ENCODE peak calls at places on chromosome 7, in ten cellular contexts. F is HCT116, D is stomach, R is ovary, Y is uterus, U is H54, B is suprapubic skin, O is body of pancreas, T is upper lobe of left lung, H is adrenal gland. P is an unnamed sample.

GRCh38 chr7:7169296-7169695 is 13.0 kb upstream of the C1GALT1 start:
- DNase-seq in F (no peak), D (no peak), R (no peak), Y (no peak), U (no peak), B (no peak), O (no peak), T (no peak), H (no peak), P (no peak)

GRCh38 chr7:86282014-86282682 is 361.6 kb upstream of the GRM3 start:
- DNase-seq in F (no peak), D (no peak), R (no peak), Y (no peak), U (no peak), B (peak; percentile 67), O (no peak), T (peak; percentile 75), H (no peak), P (no peak)

GRCh38 chr7:109179601-109180000 is 609.9 kb downstream of the DNAJB9 start:
- DNase-seq in F (no peak), D (no peak), R (no peak), Y (no peak), U (no peak), B (no peak), O (no peak), T (no peak), H (no peak), P (no peak)

GRCh38 chr7:157907998-157908782 is 571.4 kb downstream of the DNAJB6 start:
- DNase-seq in F (no peak), D (no peak), R (peak; percentile 10), Y (no peak), U (peak; percentile 35), B (peak; percentile 54), O (no peak), T (peak; percentile 66), H (no peak), P (peak; percentile 32)

GRCh38 chr7:99928994-99929729 is at the start of gene GJC3:
- DNase-seq in F (peak; percentile 49), D (peak; percentile 48), R (peak; percentile 46), Y (peak; percentile 20), U (no peak), B (no peak), O (peak; percentile 45), T (peak; percentile 85), H (peak; percentile 76), P (peak; percentile 63)

GRCh38 chr7:43565786-43566185 is 17.1 kb upstream of the STK17A start:
- DNase-seq in F (no peak), D (no peak), R (no peak), Y (no peak), U (no peak), B (no peak), O (no peak), T (no peak), H (no peak), P (no peak)

GRCh38 chr7:77799078-77799964 is 748 bp downstream of the PHTF2 start:
- DNase-seq in F (peak; percentile 6), D (no peak), R (peak; percentile 73), Y (peak; percentile 45), U (no peak), B (peak; percentile 83), O (peak; percentile 26), T (peak; percentile 90), H (peak; percentile 61), P (peak; percentile 49)

GRCh38 chr7:137209151-137209822 is 134.2 kb downstream of the PTN start:
- DNase-seq in F (no peak), D (no peak), R (no peak), Y (no peak), U (no peak), B (no peak), O (no peak), T (no peak), H (no peak), P (no peak)

GRCh38 chr7:130152270-130153141 is 52.7 kb downstream of the TMEM209 start:
- DNase-seq in F (no peak), D (no peak), R (no peak), Y (no peak), U (no peak), B (no peak), O (no peak), T (peak; percentile 61), H (peak; percentile 49), P (peak; percentile 14)

GRCh38 chr7:134890246-134891240 is 95.8 kb upstream of the AGBL3 start:
- DNase-seq in F (no peak), D (no peak), R (peak; percentile 59), Y (peak; percentile 51), U (no peak), B (no peak), O (peak; percentile 29), T (no peak), H (peak; percentile 65), P (no peak)

GRCh38 chr7:90409667-90410066 is 6.4 kb downstream of the CLDN12 start:
- DNase-seq in F (no peak), D (no peak), R (no peak), Y (no peak), U (no peak), B (no peak), O (peak; percentile 58), T (no peak), H (no peak), P (no peak)

GRCh38 chr7:2920041-2920440 is 75.9 kb upstream of the GNA12 start:
- DNase-seq in F (no peak), D (no peak), R (no peak), Y (no peak), U (no peak), B (no peak), O (no peak), T (no peak), H (no peak), P (no peak)

GRCh38 chr7:2919256-2919655 is 75.1 kb upstream of the GNA12 start:
- DNase-seq in F (no peak), D (no peak), R (no peak), Y (no peak), U (no peak), B (no peak), O (no peak), T (no peak), H (no peak), P (no peak)

GRCh38 chr7:2920956-2921708 is 77.0 kb upstream of the GNA12 start:
- DNase-seq in F (no peak), D (no peak), R (no peak), Y (no peak), U (no peak), B (no peak), O (no peak), T (no peak), H (no peak), P (no peak)

GRCh38 chr7:2921748-2922147 is 77.6 kb upstream of the GNA12 start:
- DNase-seq in F (no peak), D (no peak), R (no peak), Y (no peak), U (no peak), B (no peak), O (no peak), T (no peak), H (no peak), P (no peak)

DNA sequence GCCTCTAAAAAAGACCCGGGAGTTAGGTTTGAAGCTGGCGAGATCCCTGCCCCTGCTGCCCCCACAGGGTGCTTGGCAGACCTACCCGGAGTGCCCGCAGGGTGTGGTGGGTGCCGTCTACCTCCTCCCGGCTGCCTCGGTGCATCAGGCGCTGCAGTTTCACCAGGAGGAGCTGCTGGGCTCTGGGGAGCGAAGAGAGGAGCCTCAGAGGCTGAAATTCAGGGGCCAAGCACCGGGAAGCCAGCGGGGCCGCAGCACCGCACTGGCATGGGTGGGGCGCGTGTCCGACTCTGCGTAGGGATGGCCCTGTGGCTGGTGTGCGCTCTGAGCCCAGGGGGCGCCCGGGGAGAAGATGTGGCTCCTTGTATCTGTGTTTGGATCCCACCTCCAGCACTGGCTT is 74.3 kb upstream of the GNA12 start:
- DNase-seq in F (no peak), D (no peak), R (no peak), Y (no peak), U (no peak), B (no peak), O (no peak), T (no peak), H (no peak), P (no peak)
- TF ChIP-seq POLR2A in F (no peak), D (no peak), R (no peak), Y (no peak), U (no peak), B (no peak), O (no peak), T (no peak), H (no peak), P (no peak)

GRCh38 chr7:22200238-22200637 is 156.7 kb downstream of the RAPGEF5 start:
- DNase-seq in F (no peak), D (no peak), R (no peak), Y (no peak), U (no peak), B (no peak), O (no peak), T (no peak), H (no peak), P (no peak)
- TF ChIP-seq POLR2A in F (no peak), D (no peak), R (no peak), Y (no peak), U (no peak), B (no peak), O (no peak), T (no peak), H (no peak), P (no peak)

DNA sequence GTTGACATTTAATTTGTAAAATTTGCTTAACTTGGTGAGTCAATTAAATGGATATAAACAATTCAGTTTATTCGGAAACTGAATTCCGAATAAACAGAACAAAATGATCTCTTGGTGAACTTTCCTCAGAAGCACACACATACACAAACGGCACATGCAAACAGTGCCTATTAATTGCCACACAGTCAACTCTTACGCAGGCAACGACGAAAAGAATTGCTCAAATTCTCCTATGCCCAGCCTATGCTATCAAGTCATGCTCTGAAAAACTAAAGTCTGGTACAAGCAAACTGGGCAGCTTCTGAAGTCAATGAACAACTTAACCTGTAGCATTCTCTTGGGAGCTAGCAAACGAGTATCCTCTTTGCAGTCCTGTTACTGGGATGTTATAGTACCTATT is 38.8 kb upstream of the ASL start:
- DNase-seq in F (no peak), D (no peak), R (no peak), Y (no peak), U (no peak), B (no peak), O (no peak), T (no peak), H (no peak), P (no peak)
- TF ChIP-seq POLR2A in F (no peak), D (no peak), R (no peak), Y (no peak), U (no peak), B (no peak), O (no peak), T (no peak), H (no peak), P (no peak)

DNA sequence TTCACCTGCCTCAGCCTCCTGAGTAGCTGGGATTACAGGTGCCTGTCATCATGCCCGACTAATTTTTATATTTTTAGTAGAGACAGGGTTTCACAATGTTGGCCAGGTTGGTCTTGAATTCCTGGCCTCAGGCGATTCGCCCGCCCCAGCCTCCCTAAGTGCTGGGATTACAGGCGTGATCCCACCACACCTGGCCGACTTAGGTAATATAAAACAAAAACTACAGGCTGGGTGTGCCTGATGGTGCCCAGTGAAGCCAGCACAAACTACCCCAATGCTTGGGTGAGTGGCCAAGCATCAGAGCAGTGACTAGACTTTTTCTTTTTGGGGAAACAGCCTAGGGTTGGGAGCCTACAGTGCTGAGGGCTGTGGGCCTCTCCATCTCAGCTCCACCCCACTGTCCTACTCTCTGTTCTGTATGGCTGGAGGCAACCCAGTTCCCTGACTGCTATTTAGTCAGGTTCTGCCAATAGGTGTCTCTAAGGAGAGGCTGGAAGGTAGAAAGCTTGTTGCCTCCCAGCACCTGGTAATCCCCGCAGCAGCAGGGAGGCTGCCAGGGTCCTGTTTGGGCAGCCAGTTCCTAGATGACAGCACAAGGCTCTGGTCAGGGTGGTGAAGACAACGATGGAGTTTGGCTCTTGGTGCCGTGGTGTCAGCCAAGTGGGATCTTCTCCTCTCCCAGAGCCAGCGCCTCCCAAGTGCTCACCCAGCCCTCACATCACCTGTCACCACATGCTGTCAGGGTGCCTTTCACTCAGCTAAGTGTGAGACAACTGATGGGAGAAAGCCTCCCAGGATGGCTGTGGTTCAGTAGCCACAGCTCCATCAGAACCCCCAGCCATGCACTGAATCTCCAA is 10.4 kb upstream of the NACAD start:
- DNase-seq in F (no peak), D (no peak), R (no peak), Y (no peak), U (no peak), B (peak; percentile 44), O (no peak), T (no peak), H (peak; percentile 37), P (no peak)
- TF ChIP-seq POLR2A in F (no peak), D (no peak), R (no peak), Y (no peak), U (no peak), B (no peak), O (no peak), T (no peak), H (no peak), P (no peak)

P was measured in Peyer's patch.